ENCODE peak calls at places on chromosomes 7 and 10, in six cellular contexts. U is endothelial cell, P is GM23338, M is IMR-90, Y is OCI-LY7, R is uterus. Q is an unnamed sample.

GRCh38 chr7:128084896-128085608 is 53.8 kb upstream of the LRRC4 start:
- DNase-seq in Y (no peak), R (no peak), P (no peak), U (no peak), M (peak; percentile 77), Q (no peak)

GRCh38 chr10:78756604-78757442 is 311.9 kb upstream of the ZMIZ1 start:
- DNase-seq in P (no peak), R (peak; percentile 76), M (peak; percentile 98), Y (no peak), U (peak; percentile 52), Q (no peak)

GRCh38 chr7:141640239-141640840 is 61.6 kb downstream of the DENND11 start:
- DNase-seq in M (peak; percentile 6), R (no peak), U (no peak), Y (no peak), P (peak; percentile 31), Q (no peak)

GRCh38 chr10:16717617-16718395 is 99.4 kb downstream of the RSU1 start:
- DNase-seq in Y (no peak), U (no peak), P (no peak), M (peak; percentile 76), R (no peak), Q (no peak)

GRCh38 chr7:17713584-17713983 is 226.7 kb downstream of the SNX13 start:
- DNase-seq in Y (no peak), R (no peak), P (no peak), U (no peak), M (peak; percentile 10), Q (no peak)

GRCh38 chr7:73851410-73852338 is 9.3 kb upstream of the TMEM270 start:
- DNase-seq in R (no peak), Y (no peak), U (no peak), M (peak; percentile 99), P (no peak), Q (no peak)

GRCh38 chr7:44244282-44244681 is 43.5 kb downstream of the YKT6 start:
- DNase-seq in U (peak; percentile 69), P (peak; percentile 72), R (no peak), M (no peak), Y (peak; percentile 57), Q (no peak)

GRCh38 chr10:103752680-103753248 is 102.6 kb downstream of the SH3PXD2A start:
- DNase-seq in R (no peak), Y (peak; percentile 24), M (no peak), U (no peak), P (peak; percentile 81), Q (no peak)

GRCh38 chr10:119342017-119342734 is 134.8 kb downstream of the GRK5 start:
- DNase-seq in P (no peak), Y (no peak), R (peak; percentile 68), M (peak; percentile 49), U (no peak), Q (no peak)

GRCh38 chr7:110442386-110442837 is 648.5 kb upstream of the LRRN3 start:
- DNase-seq in M (peak; percentile 37), P (peak; percentile 81), Y (peak; percentile 18), U (peak; percentile 71), R (no peak), Q (no peak)

GRCh38 chr10:7477538-7478334 is 66.9 kb upstream of the SFMBT2 start:
- DNase-seq in P (no peak), M (no peak), Y (peak; percentile 79), R (no peak), U (no peak), Q (no peak)

GRCh38 chr10:64648915-64649314 is 1127.7 kb downstream of the REEP3 start:
- DNase-seq in M (no peak), P (peak; percentile 58), Y (no peak), U (no peak), R (no peak), Q (no peak)

GRCh38 chr10:119826777-119827176 is 45.9 kb downstream of the MCMBP start:
- DNase-seq in Y (no peak), M (no peak), U (no peak), R (no peak), P (no peak), Q (no peak)

GRCh38 chr7:76513817-76514799 is 3.8 kb downstream of the UPK3B start:
- DNase-seq in U (no peak), Y (no peak), R (no peak), M (no peak), P (no peak), Q (peak; percentile 80)

GRCh38 chr10:89518108-89518507 is 17.3 kb downstream of the SLC16A12 start:
- DNase-seq in M (no peak), Y (no peak), P (no peak), U (no peak), R (no peak), Q (no peak)

GRCh38 chr7:106313456-106313891 is 28.7 kb upstream of the NAMPT start:
- DNase-seq in Y (no peak), U (no peak), P (no peak), R (no peak), M (peak; percentile 73), Q (no peak)

GRCh38 chr10:4450981-4451501 is 375.0 kb upstream of the AKR1E2 start:
- DNase-seq in Y (no peak), U (peak; percentile 11), P (peak; percentile 18), R (no peak), M (peak; percentile 90), Q (no peak)

GRCh38 chr10:124016795-124017375 is 76.5 kb downstream of the CHST15 start:
- DNase-seq in M (no peak), U (no peak), Y (no peak), R (no peak), P (no peak), Q (no peak)

GRCh38 chr7:18087031-18087686 is 59.5 kb upstream of the PRPS1L1 start:
- DNase-seq in U (peak; percentile 26), Y (no peak), P (peak; percentile 64), M (no peak), R (peak; percentile 24), Q (no peak)

GRCh38 chr10:79173582-79174262 is 105.0 kb downstream of the ZMIZ1 start:
- DNase-seq in M (no peak), Y (no peak), U (no peak), P (no peak), R (no peak), Q (no peak)

GRCh38 chr10:102431452-102432124 is 786 bp downstream of the CUEDC2 start:
- DNase-seq in Y (peak; percentile 20), R (no peak), P (no peak), M (no peak), U (no peak), Q (no peak)

GRCh38 chr7:144481863-144482262 is 78.4 kb upstream of the NOBOX start:
- DNase-seq in U (no peak), R (no peak), M (no peak), P (no peak), Y (no peak), Q (no peak)

GRCh38 chr7:47621985-47622561 is 40.2 kb upstream of the TNS3 start:
- DNase-seq in R (no peak), U (no peak), Y (peak; percentile 91), P (no peak), M (no peak), Q (no peak)

GRCh38 chr7:28329616-28330373 is 82.5 kb upstream of the CREB5 start:
- DNase-seq in M (no peak), U (no peak), Y (no peak), P (no peak), R (no peak), Q (no peak)

GRCh38 chr7:28685291-28685659 is 272.9 kb downstream of the TRIL start:
- DNase-seq in P (no peak), U (no peak), R (peak; percentile 32), M (no peak), Y (no peak), Q (no peak)

GRCh38 chr10:14385591-14386201 is 55.0 kb upstream of the FRMD4A start:
- DNase-seq in Y (no peak), R (no peak), P (no peak), M (peak; percentile 20), U (no peak), Q (no peak)

GRCh38 chr10:8439040-8439439 is 384.6 kb downstream of the GATA3 start:
- DNase-seq in U (no peak), R (no peak), Y (no peak), M (no peak), P (no peak), Q (no peak)

GRCh38 chr7:82838314-82838713 is 324.4 kb downstream of the PCLO start:
- DNase-seq in U (no peak), Y (no peak), M (no peak), P (no peak), R (no peak), Q (no peak)
- TF ChIP-seq CTCF in U (no peak), Y (no peak), M (no peak), P (no peak), R (no peak), Q (no peak)

DNA sequence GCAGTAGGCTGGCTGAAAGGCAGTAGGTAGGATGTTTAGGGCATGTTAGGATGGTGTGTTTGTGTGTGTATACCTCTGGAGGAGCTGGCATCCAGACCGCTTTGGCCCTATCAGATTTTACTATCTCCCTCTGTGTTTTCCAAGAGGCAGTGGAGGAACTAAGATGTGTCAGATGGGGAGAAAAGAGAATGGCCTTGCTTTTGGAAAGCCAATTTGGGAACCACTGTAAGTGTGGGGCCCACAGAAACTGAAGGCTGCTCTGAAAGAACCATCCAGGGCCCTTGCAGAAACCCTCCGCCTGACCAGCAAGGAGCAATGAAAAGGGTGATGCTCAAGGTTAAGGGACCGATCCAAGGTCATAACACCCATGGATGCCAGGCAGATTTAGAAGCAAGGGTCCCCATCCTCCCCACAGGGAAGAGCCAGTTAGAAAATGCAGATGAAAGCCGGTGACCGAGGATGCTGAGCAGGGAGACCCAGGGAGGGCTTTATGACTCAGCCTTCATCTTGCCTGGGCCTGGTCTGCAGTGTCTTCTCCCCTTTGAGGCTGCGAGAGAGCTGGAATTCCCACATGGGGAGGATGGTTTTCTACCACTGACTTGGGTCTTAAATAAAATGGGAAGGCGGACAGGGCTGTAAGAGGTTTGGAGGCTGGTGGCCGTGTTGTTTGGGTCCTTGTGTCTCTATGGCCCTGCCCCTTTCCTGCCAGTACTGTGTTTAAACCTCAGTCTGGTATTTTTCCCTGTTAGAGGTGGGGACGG is 275.8 kb downstream of the LRMDA start:
- DNase-seq in Y (no peak), P (peak; percentile 6), R (no peak), U (no peak), M (no peak), Q (no peak)
- TF ChIP-seq CTCF in Y (no peak), P (no peak), R (no peak), U (no peak), M (no peak), Q (no peak)

GRCh38 chr10:62616885-62617635 is 187.5 kb upstream of the ADO start:
- DNase-seq in M (no peak), U (no peak), P (no peak), Y (peak; percentile 57), R (no peak), Q (no peak)
- TF ChIP-seq CTCF in M (no peak), U (no peak), P (no peak), Y (peak; percentile 51), R (no peak), Q (no peak)

DNA sequence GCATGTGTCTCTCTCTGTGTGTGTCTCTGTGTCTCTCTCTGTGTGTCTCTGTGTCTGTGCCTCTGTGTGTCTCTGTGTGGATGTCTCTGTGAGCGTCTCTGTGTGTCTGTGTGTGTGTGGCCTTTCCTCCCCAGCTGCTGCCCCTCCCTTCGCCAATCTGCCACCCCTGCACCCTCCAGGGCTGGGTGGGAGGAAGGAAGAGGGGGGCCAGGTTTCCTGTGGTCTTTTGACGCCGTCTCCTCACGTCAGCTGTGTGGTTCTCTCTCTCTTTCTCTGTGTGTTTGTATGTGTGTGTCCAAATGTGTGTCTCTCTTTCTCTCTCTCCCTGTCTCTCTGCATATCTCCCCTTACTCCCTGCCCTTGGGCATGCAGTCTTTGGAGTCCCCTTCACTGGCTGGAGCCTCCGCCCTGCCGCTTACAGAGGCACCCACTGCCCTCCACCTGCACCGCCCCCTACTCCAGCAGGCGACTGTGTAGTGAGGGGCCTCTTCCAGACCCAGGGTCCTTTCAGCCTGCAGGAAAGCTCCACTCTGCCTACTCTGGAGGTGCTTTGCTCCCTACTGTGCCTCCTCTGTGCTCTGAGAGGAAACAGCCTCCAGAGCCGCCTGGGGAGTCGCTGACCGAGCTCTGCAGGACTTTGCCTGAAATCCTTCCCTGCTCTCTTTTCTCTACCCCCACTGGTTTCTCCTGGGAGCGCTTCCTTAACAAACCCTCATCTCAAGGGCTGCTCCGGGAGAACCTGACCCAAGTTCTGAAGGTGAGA is 44.2 kb upstream of the C10orf71 start:
- DNase-seq in Y (no peak), R (no peak), M (no peak), P (no peak), U (peak; percentile 11), Q (no peak)
- TF ChIP-seq CTCF in Y (no peak), R (no peak), M (no peak), P (no peak), U (no peak), Q (no peak)